ENCODE peak calls at places on chromosomes 16 and 17, in four cellular contexts. S is HFF-Myc, Z is M059J, H is sigmoid colon. V is an unnamed sample.

GRCh38 chr17:34580685-34581445 is 1.5 kb downstream of the TMEM132E start:
- DNase-seq in H (no peak), S (no peak), Z (no peak), V (no peak)

GRCh38 chr16:75593308-75593707 is 27.1 kb downstream of the GABARAPL2 start:
- DNase-seq in S (no peak), H (no peak), Z (no peak), V (no peak)

GRCh38 chr16:30902070-30902972 is 5.9 kb downstream of the CTF1 start:
- DNase-seq in H (peak; percentile 81), Z (peak; percentile 64), S (no peak), V (no peak)

GRCh38 chr16:79098897-79099296 is 501.6 kb downstream of the MAF start:
- DNase-seq in Z (no peak), H (no peak), S (no peak), V (no peak)

GRCh38 chr17:49748791-49749190 is 15.1 kb downstream of the FAM117A start:
- DNase-seq in S (no peak), Z (no peak), H (no peak), V (no peak)

GRCh38 chr17:34167359-34167758 is 87.7 kb upstream of the CCL2 start:
- DNase-seq in H (no peak), S (no peak), Z (no peak), V (no peak)

GRCh38 chr16:85453179-85453678 is 159.9 kb upstream of the GSE1 start:
- DNase-seq in S (no peak), Z (no peak), H (no peak), V (no peak)

GRCh38 chr17:80937501-80938356 is 53.9 kb upstream of the CHMP6 start:
- DNase-seq in Z (no peak), S (no peak), H (peak; percentile 59), V (no peak)

GRCh38 chr17:51118330-51119195 is 2.1 kb downstream of the SPAG9 start:
- DNase-seq in Z (no peak), S (no peak), H (peak; percentile 75), V (no peak)

GRCh38 chr16:85141491-85142128 is 29.3 kb upstream of the CIBAR2 start:
- DNase-seq in S (no peak), H (no peak), Z (no peak), V (no peak)

GRCh38 chr16:4494746-4495490 is 18.7 kb downstream of the HMOX2 start:
- DNase-seq in H (no peak), S (peak; percentile 56), Z (peak; percentile 88), V (no peak)

GRCh38 chr17:29430275-29430674 is 40.1 kb downstream of the TAOK1 start:
- DNase-seq in Z (no peak), H (no peak), S (no peak), V (no peak)

GRCh38 chr17:32936894-32937500 is 9.0 kb downstream of the TMEM98 start:
- DNase-seq in S (no peak), Z (peak; percentile 22), H (peak; percentile 79), V (no peak)

GRCh38 chr17:51486091-51486490 is 225.7 kb downstream of the UTP18 start:
- DNase-seq in S (no peak), Z (no peak), H (no peak), V (no peak)

GRCh38 chr16:53357955-53358354 is 76.3 kb upstream of the RBL2 start:
- DNase-seq in Z (no peak), S (no peak), H (no peak), V (no peak)

GRCh38 chr17:33667052-33667509 is 374.0 kb upstream of the ASIC2 start:
- DNase-seq in S (peak; percentile 2), Z (peak; percentile 33), H (no peak), V (no peak)

GRCh38 chr17:41784207-41784744 is 2.2 kb downstream of the JUP start:
- DNase-seq in S (no peak), Z (peak; percentile 75), H (no peak), V (no peak)

GRCh38 chr17:57284984-57285646 is 28.8 kb downstream of the MSI2 start:
- DNase-seq in H (no peak), Z (peak; percentile 30), S (no peak), V (no peak)

GRCh38 chr16:12523002-12523401 is 280.7 kb downstream of the CPPED1 start:
- DNase-seq in H (no peak), Z (no peak), S (no peak), V (no peak)

GRCh38 chr16:72845322-72846020 is 202.5 kb downstream of the ZFHX3 start:
- DNase-seq in S (no peak), H (no peak), Z (no peak), V (no peak)

GRCh38 chr17:28811594-28812135 is 30.9 kb downstream of the FAM222B start:
- DNase-seq in Z (peak; percentile 52), S (no peak), H (peak; percentile 17), V (no peak)

GRCh38 chr17:44556114-44556853 is 1.0 kb upstream of the FZD2 start:
- DNase-seq in Z (peak; percentile 70), S (no peak), H (peak; percentile 68), V (no peak)

GRCh38 chr17:77445908-77446535 is 305.3 kb downstream of the SEC14L1 start:
- DNase-seq in H (no peak), Z (no peak), S (no peak), V (no peak)

GRCh38 chr16:86642084-86642483 is 63.7 kb downstream of the FOXL1 start:
- DNase-seq in H (no peak), S (no peak), Z (no peak), V (no peak)

GRCh38 chr16:7304257-7304656 is 28.4 kb upstream of the RBFOX1 start:
- DNase-seq in Z (no peak), H (no peak), S (no peak), V (no peak)

GRCh38 chr17:58377005-58377660 is 25.1 kb upstream of the SUPT4H1 start:
- DNase-seq in Z (no peak), H (no peak), S (no peak), V (no peak)

GRCh38 chr16:72091217-72091616 is 2.2 kb downstream of the TXNL4B start:
- DNase-seq in H (no peak), Z (no peak), S (no peak), V (no peak)

GRCh38 chr17:75832164-75832651 is 12.0 kb downstream of the UNC13D start:
- DNase-seq in S (peak; percentile 72), H (peak; percentile 87), Z (peak; percentile 76), V (no peak)

GRCh38 chr17:2959371-2960130 is 103.9 kb downstream of the OR1D5 start:
- DNase-seq in H (peak; percentile 25), S (no peak), Z (no peak), V (no peak)